ENCODE peak calls at places on chromosomes 4 and X, in eight cellular contexts. F is CD8-positive, alpha-beta T cell; C is stomach; O is BE2C; P is cardiac muscle cell; I is nephron progenitor cell; E is right atrium auricular region; M is adrenal gland. W is an unnamed sample.

GRCh38 chrX:154010330-154011087 is 9.2 kb downstream of the IRAK1 start:
- DNase-seq in E (no peak), F (no peak), I (no peak), O (no peak), P (peak; percentile 63), C (no peak), M (peak; percentile 90), W (no peak)

GRCh38 chr4:63620271-63620670 is 789.0 kb downstream of the TECRL start:
- DNase-seq in C (no peak), M (no peak), I (no peak), E (no peak), O (peak; percentile 67), F (no peak), P (no peak), W (no peak)

GRCh38 chr4:1663549-1663948 is 20.6 kb downstream of the FAM53A start:
- DNase-seq in F (no peak), E (no peak), M (no peak), O (no peak), I (no peak), C (no peak), P (no peak), W (no peak)

GRCh38 chrX:115690554-115691216 is 129.7 kb downstream of the PLS3 start:
- DNase-seq in E (peak; percentile 73), O (peak; percentile 56), I (peak; percentile 72), M (peak; percentile 67), F (peak; percentile 26), P (peak; percentile 88), C (peak; percentile 31), W (no peak)

GRCh38 chr4:87030124-87030523 is 95.3 kb downstream of the AFF1 start:
- DNase-seq in C (no peak), M (no peak), O (no peak), F (no peak), P (no peak), E (no peak), I (no peak), W (no peak)

GRCh38 chr4:98601719-98602118 is 56.7 kb downstream of the TSPAN5 start:
- DNase-seq in I (no peak), O (no peak), F (no peak), M (no peak), E (no peak), P (peak; percentile 35), C (no peak), W (no peak)

GRCh38 chr4:113378836-113379235 is 329.4 kb downstream of the ANK2 start:
- DNase-seq in O (no peak), F (no peak), I (no peak), M (no peak), C (no peak), E (no peak), P (no peak), W (no peak)

GRCh38 chrX:50812995-50813842 is 775 bp downstream of the SHROOM4 start:
- DNase-seq in E (peak; percentile 58), P (peak; percentile 66), F (no peak), I (peak; percentile 60), O (peak; percentile 12), M (peak; percentile 18), C (peak; percentile 27), W (no peak)

GRCh38 chr4:1783970-1784369 is 9.1 kb upstream of the FGFR3 start:
- DNase-seq in M (peak; percentile 64), P (no peak), C (no peak), O (no peak), I (no peak), F (no peak), E (no peak), W (no peak)

GRCh38 chr4:162682651-162683050 is 484.0 kb downstream of the NAF1 start:
- DNase-seq in F (no peak), C (no peak), M (no peak), I (no peak), O (no peak), P (no peak), E (no peak), W (no peak)

GRCh38 chr4:183355405-183355804 is 33.2 kb upstream of the CLDN24 start:
- DNase-seq in I (no peak), C (no peak), F (no peak), O (no peak), M (peak; percentile 58), P (peak; percentile 77), E (no peak), W (no peak)

GRCh38 chrX:135396109-135396508 is 25.6 kb upstream of the SMIM10L2A start:
- DNase-seq in E (no peak), F (no peak), C (no peak), P (no peak), I (no peak), O (no peak), M (peak; percentile 21), W (no peak)

GRCh38 chr4:139656614-139657486 is 8.8 kb upstream of the MGST2 start:
- DNase-seq in C (peak; percentile 64), M (peak; percentile 79), I (peak; percentile 62), E (peak; percentile 68), O (peak; percentile 76), P (peak; percentile 85), F (peak; percentile 44), W (peak; percentile 23)
- TF ChIP-seq CTCF in C (peak; percentile 68), M (peak; percentile 88), I (peak; percentile 75), E (peak; percentile 66), O (peak; percentile 95), P (peak; percentile 87), F (peak; percentile 74), W (peak; percentile 72)

GRCh38 chr4:180615746-180616145 is 1627.5 kb upstream of the TENM3 start:
- DNase-seq in F (no peak), P (no peak), M (no peak), I (no peak), C (no peak), O (no peak), E (no peak), W (no peak)
- TF ChIP-seq CTCF in F (no peak), P (no peak), M (no peak), I (peak; percentile 25), C (no peak), O (peak; percentile 58), E (no peak), W (no peak)

DNA sequence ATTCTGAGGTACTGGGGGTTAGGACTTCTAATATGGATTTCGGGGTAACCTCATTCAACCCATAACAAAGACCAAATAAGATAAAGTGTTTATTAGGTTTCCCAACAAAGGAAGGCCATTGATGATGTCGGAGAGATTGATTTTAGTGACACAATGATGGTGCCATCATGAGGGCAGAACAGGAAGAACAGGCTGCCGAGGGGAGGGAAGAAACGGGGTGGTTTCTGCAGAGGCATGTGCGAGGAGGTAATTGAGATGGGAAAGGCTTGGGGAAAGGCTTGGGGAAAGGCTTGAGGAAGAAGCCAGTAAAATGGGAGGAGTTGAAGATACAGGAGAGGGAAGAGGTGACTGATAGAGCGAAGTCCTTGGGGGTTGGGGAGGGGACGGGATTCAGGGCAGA is 6.2 kb downstream of the HPSE start:
- DNase-seq in P (peak; percentile 9), C (no peak), E (no peak), I (no peak), M (no peak), F (no peak), O (no peak), W (no peak)
- TF ChIP-seq CTCF in P (peak; percentile 15), C (no peak), E (no peak), I (no peak), M (no peak), F (no peak), O (peak; percentile 44), W (no peak)

GRCh38 chr4:27315625-27316024 is 455.0 kb downstream of the STIM2 start:
- DNase-seq in P (no peak), I (no peak), F (no peak), M (no peak), E (no peak), C (no peak), O (no peak), W (no peak)

GRCh38 chr4:27316176-27316575 is 455.5 kb downstream of the STIM2 start:
- DNase-seq in F (no peak), I (no peak), C (no peak), E (no peak), P (no peak), O (no peak), M (no peak), W (no peak)

GRCh38 chr4:27318740-27319139 is 458.1 kb downstream of the STIM2 start:
- DNase-seq in E (no peak), I (peak; percentile 30), O (no peak), P (peak; percentile 3), C (no peak), F (no peak), M (no peak), W (no peak)
- TF ChIP-seq CTCF in E (no peak), I (peak; percentile 16), O (peak; percentile 26), P (no peak), C (no peak), F (no peak), M (no peak), W (no peak)

GRCh38 chr4:76725039-76725438 is 172.9 kb downstream of the SOWAHB start:
- DNase-seq in F (no peak), I (no peak), O (no peak), E (no peak), C (no peak), P (no peak), M (no peak), W (no peak)

GRCh38 chr4:76723916-76724315 is 174.0 kb downstream of the SOWAHB start:
- DNase-seq in O (no peak), E (no peak), M (no peak), I (no peak), F (no peak), P (peak; percentile 96), C (no peak), W (no peak)

GRCh38 chr4:76726141-76726540 is 171.8 kb downstream of the SOWAHB start:
- DNase-seq in M (no peak), E (no peak), P (no peak), O (no peak), I (no peak), C (no peak), F (no peak), W (no peak)

GRCh38 chr4:76726631-76727030 is 171.3 kb downstream of the SOWAHB start:
- DNase-seq in P (no peak), O (no peak), C (no peak), F (no peak), M (no peak), E (no peak), I (no peak), W (no peak)

DNA sequence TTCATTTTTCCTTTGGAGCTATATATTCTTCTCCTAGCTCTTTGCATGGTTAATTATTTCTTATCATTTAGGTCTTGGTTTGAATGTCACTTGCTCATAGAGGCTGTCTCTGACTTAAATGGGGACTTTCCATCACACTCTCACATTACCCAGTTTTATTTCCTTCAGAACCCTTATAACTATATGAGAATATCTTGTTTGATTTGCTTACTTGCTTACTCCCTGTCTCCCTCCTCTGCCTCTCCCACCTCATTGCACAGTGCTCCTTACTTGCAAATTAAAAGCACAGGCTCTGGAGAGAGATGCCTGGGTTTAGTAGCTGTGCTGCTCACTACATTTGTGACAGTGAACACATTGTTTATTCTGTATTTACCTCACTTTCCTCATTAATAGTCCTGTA is 174.6 kb downstream of the SOWAHB start:
- DNase-seq in P (peak; percentile 67), F (no peak), C (no peak), I (no peak), M (no peak), E (no peak), O (no peak), W (no peak)
- TF ChIP-seq CTCF in P (peak; percentile 36), F (no peak), C (no peak), I (no peak), M (no peak), E (no peak), O (peak; percentile 9), W (no peak)

W was measured in natural killer cell.